ENCODE peak calls at places on chromosomes 7 and 10, in eight cellular contexts. Q, H, T, W, K, G, F and B are unnamed samples.

GRCh38 chr7:142797799-142798377 is 27.1 kb downstream of the PRSS2 start:
- DNase-seq in Q (no peak), H (no peak), T (no peak), W (no peak), K (peak), G (peak), F (no peak), B (peak)

GRCh38 chr7:117669818-117670217 is 190.0 kb downstream of the CFTR start:
- DNase-seq in Q (no peak), H (no peak), T (no peak), W (no peak), K (no peak), G (no peak), F (no peak), B (no peak)

GRCh38 chr7:55065079-55065478 is 46.3 kb downstream of the EGFR start:
- DNase-seq in Q (peak), H (peak), T (no peak), W (peak), K (no peak), G (no peak), F (no peak), B (peak)

GRCh38 chr10:93150289-93150688 is 76.6 kb downstream of the CYP26A1 start:
- DNase-seq in Q (peak), H (peak), T (no peak), W (peak), K (peak), G (no peak), F (no peak), B (no peak)

GRCh38 chr10:132356621-132357195 is 24.7 kb downstream of the LRRC27 start:
- DNase-seq in Q (no peak), H (no peak), T (no peak), W (no peak), K (no peak), G (no peak), F (no peak), B (peak)

GRCh38 chr10:122458693-122459092 is 2.7 kb upstream of the HTRA1 start:
- DNase-seq in Q (no peak), H (no peak), T (no peak), W (no peak), K (no peak), G (no peak), F (no peak), B (no peak)

GRCh38 chr7:20306499-20306946 is 24.2 kb upstream of the ITGB8 start:
- DNase-seq in Q (peak), H (no peak), T (no peak), W (no peak), K (no peak), G (no peak), F (no peak), B (no peak)

GRCh38 chr10:2460846-2461245 is 606.5 kb upstream of the PFKP start:
- DNase-seq in Q (no peak), H (no peak), T (no peak), W (no peak), K (no peak), G (no peak), F (no peak), B (no peak)

GRCh38 chr10:127331696-127332095 is 135.3 kb upstream of the INSYN2A start:
- DNase-seq in Q (no peak), H (no peak), T (no peak), W (no peak), K (no peak), G (no peak), F (no peak), B (no peak)

GRCh38 chr10:31075434-31075833 is 43.8 kb upstream of the ZNF438 start:
- DNase-seq in Q (peak), H (peak), T (no peak), W (no peak), K (no peak), G (no peak), F (no peak), B (no peak)

GRCh38 chr10:89683911-89684310 is 17.5 kb upstream of the KIF20B start:
- DNase-seq in Q (no peak), H (no peak), T (no peak), W (no peak), K (no peak), G (no peak), F (no peak), B (no peak)

GRCh38 chr10:17229967-17230682 is 2.1 kb downstream of the VIM start:
- DNase-seq in Q (peak), H (peak), T (no peak), W (peak), K (peak), G (peak), F (peak), B (peak)

GRCh38 chr7:152989889-152990380 is 230.4 kb downstream of the ACTR3B start:
- DNase-seq in Q (no peak), H (no peak), T (no peak), W (no peak), K (no peak), G (no peak), F (no peak), B (no peak)

GRCh38 chr10:3817002-3817401 is 32.0 kb upstream of the KLF6 start:
- DNase-seq in Q (no peak), H (no peak), T (no peak), W (no peak), K (no peak), G (no peak), F (no peak), B (no peak)

GRCh38 chr7:43698461-43699255 is 30.7 kb downstream of the COA1 start:
- DNase-seq in Q (peak), H (no peak), T (no peak), W (no peak), K (no peak), G (no peak), F (no peak), B (no peak)

GRCh38 chr7:67854236-67854635 is 857.6 kb downstream of the TYW1 start:
- DNase-seq in Q (no peak), H (no peak), T (no peak), W (no peak), K (no peak), G (no peak), F (no peak), B (no peak)

GRCh38 chr7:143983960-143984359 is 16.2 kb upstream of the OR6B1 start:
- DNase-seq in Q (no peak), H (no peak), T (no peak), W (no peak), K (no peak), G (no peak), F (no peak), B (peak)

GRCh38 chr10:103881420-103882284 is 26.3 kb upstream of the SH3PXD2A start:
- DNase-seq in Q (no peak), H (no peak), T (no peak), W (no peak), K (no peak), G (no peak), F (no peak), B (no peak)

GRCh38 chr10:103616705-103617361 is 123.3 kb downstream of the NEURL1 start:
- DNase-seq in Q (no peak), H (no peak), T (no peak), W (no peak), K (no peak), G (peak), F (no peak), B (peak)

GRCh38 chr10:29035721-29036120 is 253.1 kb upstream of the LYZL1 start:
- DNase-seq in Q (no peak), H (no peak), T (no peak), W (no peak), K (no peak), G (no peak), F (no peak), B (no peak)

GRCh38 chr7:31078363-31078990 is 26.4 kb downstream of the ADCYAP1R1 start:
- DNase-seq in Q (no peak), H (no peak), T (no peak), W (no peak), K (no peak), G (no peak), F (no peak), B (no peak)

GRCh38 chr10:72673280-72673679 is 18.7 kb upstream of the MCU start:
- DNase-seq in Q (no peak), H (no peak), T (no peak), W (no peak), K (no peak), G (no peak), F (no peak), B (no peak)

GRCh38 chr7:42493436-42494198 is 256.6 kb upstream of the GLI3 start:
- DNase-seq in Q (peak), H (peak), T (no peak), W (no peak), K (peak), G (peak), F (no peak), B (peak)

GRCh38 chr10:28801247-28801646 is 123.9 kb downstream of the BAMBI start:
- DNase-seq in Q (no peak), H (no peak), T (no peak), W (no peak), K (no peak), G (no peak), F (no peak), B (no peak)

GRCh38 chr10:133019191-133019590 is 68.5 kb upstream of the ADGRA1 start:
- DNase-seq in Q (no peak), H (no peak), T (no peak), W (no peak), K (no peak), G (no peak), F (no peak), B (no peak)

GRCh38 chr10:62804384-62805138 is at the start of gene ADO:
- DNase-seq in Q (peak), H (peak), T (peak), W (peak), K (peak), G (peak), F (peak), B (peak)

GRCh38 chr10:116716381-116716780 is 26.0 kb downstream of the HSPA12A start:
- DNase-seq in Q (no peak), H (no peak), T (no peak), W (no peak), K (no peak), G (no peak), F (no peak), B (no peak)

GRCh38 chr10:62626817-62627216 is 177.7 kb upstream of the ADO start:
- DNase-seq in Q (peak), H (peak), T (no peak), W (no peak), K (peak), G (no peak), F (no peak), B (peak)

GRCh38 chr10:103765981-103766380 is 89.4 kb downstream of the SH3PXD2A start:
- DNase-seq in Q (peak), H (peak), T (no peak), W (peak), K (peak), G (no peak), F (peak), B (no peak)

GRCh38 chr10:71223365-71224058 is 11.1 kb downstream of the UNC5B start:
- DNase-seq in Q (no peak), H (no peak), T (no peak), W (no peak), K (no peak), G (no peak), F (no peak), B (no peak)

GRCh38 chr10:1379601-1380000 is 323.4 kb downstream of the WDR37 start:
- DNase-seq in Q (no peak), H (no peak), T (no peak), W (no peak), K (no peak), G (no peak), F (no peak), B (no peak)

GRCh38 chr10:124641282-124642075 is 102.7 kb downstream of the FAM53B start:
- DNase-seq in Q (peak), H (peak), T (no peak), W (peak), K (peak), G (peak), F (no peak), B (peak)

GRCh38 chr7:100485514-100485913 is 1.8 kb downstream of the NYAP1 start:
- DNase-seq in Q (no peak), H (no peak), T (no peak), W (no peak), K (no peak), G (no peak), F (no peak), B (peak)

GRCh38 chr10:10938676-10939075 is 79.0 kb upstream of the CELF2 start:
- DNase-seq in Q (no peak), H (no peak), T (no peak), W (no peak), K (no peak), G (no peak), F (no peak), B (no peak)

GRCh38 chr10:46325021-46325420 is 38.2 kb downstream of the ANTXRL start:
- DNase-seq in Q (peak), H (no peak), T (no peak), W (no peak), K (no peak), G (no peak), F (no peak), B (peak)

GRCh38 chr10:30562787-30563186 is 66.8 kb downstream of the LYZL2 start:
- DNase-seq in Q (no peak), H (no peak), T (no peak), W (peak), K (peak), G (no peak), F (no peak), B (no peak)

GRCh38 chr10:96556003-96556402 is 30.8 kb downstream of the TM9SF3 start:
- DNase-seq in Q (peak), H (peak), T (no peak), W (peak), K (no peak), G (no peak), F (no peak), B (no peak)

GRCh38 chr7:90945104-90945752 is 319.0 kb upstream of the FZD1 start:
- DNase-seq in Q (peak), H (no peak), T (no peak), W (no peak), K (no peak), G (no peak), F (no peak), B (no peak)